ENCODE peak calls at places on chromosomes 3 and 15, in nine cellular contexts. B is pancreas, R is thoracic aorta, Y is SJSA1, M is fibroblast of pulmonary artery, A is GM12865, I is A549, S is upper lobe of right lung, H is cardiac muscle cell. F is an unnamed sample.

GRCh38 chr3:52396011-52396906 is 48.6 kb downstream of the SEMA3G start:
- DNase-seq in M (no peak), I (no peak), H (no peak), A (no peak), S (peak; percentile 53), Y (no peak), R (no peak), B (peak; percentile 48), F (no peak)

GRCh38 chr3:126846316-126846715 is 136.6 kb upstream of the PLXNA1 start:
- DNase-seq in H (peak; percentile 56), A (no peak), S (no peak), Y (no peak), M (peak; percentile 75), I (no peak), R (no peak), B (no peak), F (no peak)

GRCh38 chr3:128297401-128298138 is 144.3 kb downstream of the EEFSEC start:
- DNase-seq in S (no peak), Y (no peak), B (peak; percentile 12), M (peak; percentile 45), A (no peak), H (peak; percentile 52), R (no peak), I (peak; percentile 24), F (peak; percentile 54)

GRCh38 chr3:195082811-195083210 is 188.1 kb downstream of the XXYLT1 start:
- DNase-seq in H (no peak), S (no peak), M (no peak), I (no peak), Y (no peak), A (no peak), B (peak; percentile 22), R (no peak), F (no peak)

GRCh38 chr15:40493089-40493840 is 22.5 kb downstream of the CHST14 start:
- DNase-seq in A (peak; percentile 24), Y (no peak), S (no peak), I (no peak), B (no peak), R (no peak), M (no peak), H (no peak), F (no peak)

GRCh38 chr3:44080507-44080906 is 161.2 kb upstream of the TOPAZ1 start:
- DNase-seq in M (no peak), S (no peak), I (no peak), A (no peak), B (no peak), Y (no peak), H (no peak), R (no peak), F (no peak)

GRCh38 chr3:171847133-171847532 is 4.0 kb downstream of the TMEM212 start:
- DNase-seq in S (no peak), A (no peak), R (no peak), I (no peak), B (no peak), M (no peak), Y (no peak), H (no peak), F (no peak)

GRCh38 chr3:152298393-152299242 is 29.9 kb downstream of the MBNL1 start:
- DNase-seq in Y (no peak), S (peak; percentile 65), A (peak; percentile 88), B (no peak), R (no peak), M (peak; percentile 99), H (peak; percentile 97), I (peak; percentile 85), F (peak; percentile 87)

GRCh38 chr3:98657429-98657828 is 64.0 kb upstream of the CPOX start:
- DNase-seq in S (peak; percentile 89), B (peak; percentile 79), M (no peak), Y (no peak), R (no peak), I (peak; percentile 36), H (no peak), A (peak; percentile 92), F (no peak)
- H3K4me3 ChIP-seq in S (peak overlapping the region; percentile 9), B (peak overlapping the region; percentile 4), M (no peak overlapping the region), Y (no peak overlapping the region), R (peak overlapping the region; percentile 49), I (peak overlapping the region; percentile 9), H (no peak overlapping the region), A (no peak overlapping the region), F (no peak overlapping the region)

GRCh38 chr3:100796556-100796955 is 87.3 kb downstream of the TFG start:
- DNase-seq in Y (no peak), A (peak; percentile 45), S (no peak), H (peak; percentile 50), M (peak; percentile 38), R (no peak), I (peak; percentile 14), B (no peak), F (no peak)
- H3K4me3 ChIP-seq in Y (no peak overlapping the region), A (peak overlapping the region; percentile 28), S (no peak overlapping the region), H (no peak overlapping the region), M (no peak overlapping the region), R (no peak overlapping the region), I (no peak overlapping the region), B (no peak overlapping the region), F (no peak overlapping the region)

DNA sequence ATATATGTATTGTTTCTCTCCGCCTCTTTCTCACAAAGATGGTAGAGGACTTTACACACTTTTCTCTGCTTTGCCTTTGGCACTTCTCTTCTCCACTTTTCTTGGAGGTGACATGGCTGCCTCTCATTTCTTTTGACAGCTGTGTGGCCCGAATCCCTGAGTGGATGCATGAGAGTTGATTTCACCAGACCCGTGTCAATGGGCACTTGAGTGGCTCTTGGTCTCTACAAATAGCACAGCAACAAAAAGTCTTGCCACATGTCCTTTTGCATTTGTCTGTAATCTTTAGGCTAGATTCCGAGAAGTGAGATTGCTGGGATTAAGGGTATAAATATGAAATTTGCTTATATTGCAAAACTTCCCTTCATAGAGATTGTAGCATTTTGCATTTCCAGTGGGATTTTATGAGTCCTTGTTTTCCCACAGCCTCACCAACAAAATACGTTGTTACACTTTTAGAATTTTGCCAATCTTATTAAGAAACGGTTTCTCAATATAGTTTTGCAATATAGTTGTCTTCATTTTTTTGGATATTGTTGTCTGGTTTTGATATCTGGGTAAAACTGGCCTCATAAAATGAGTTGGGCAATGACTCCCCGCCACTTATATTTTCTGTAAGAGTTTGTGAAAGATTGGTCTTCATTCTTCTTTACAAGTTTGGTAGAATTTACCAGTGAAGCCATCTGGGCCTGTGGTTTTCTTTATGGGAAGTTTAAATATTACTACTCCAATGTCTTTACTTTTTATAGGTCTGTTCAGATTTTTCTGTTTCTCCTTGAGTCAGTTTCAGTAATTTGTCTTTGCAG is 5.2 kb upstream of the TRPM1 start:
- DNase-seq in S (no peak), B (no peak), I (no peak), M (no peak), A (no peak), Y (no peak), H (no peak), R (no peak), F (no peak)
- H3K4me3 ChIP-seq in S (no peak overlapping the region), B (no peak overlapping the region), I (no peak overlapping the region), M (no peak overlapping the region), A (no peak overlapping the region), Y (no peak overlapping the region), H (no peak overlapping the region), R (no peak overlapping the region), F (no peak overlapping the region)

DNA sequence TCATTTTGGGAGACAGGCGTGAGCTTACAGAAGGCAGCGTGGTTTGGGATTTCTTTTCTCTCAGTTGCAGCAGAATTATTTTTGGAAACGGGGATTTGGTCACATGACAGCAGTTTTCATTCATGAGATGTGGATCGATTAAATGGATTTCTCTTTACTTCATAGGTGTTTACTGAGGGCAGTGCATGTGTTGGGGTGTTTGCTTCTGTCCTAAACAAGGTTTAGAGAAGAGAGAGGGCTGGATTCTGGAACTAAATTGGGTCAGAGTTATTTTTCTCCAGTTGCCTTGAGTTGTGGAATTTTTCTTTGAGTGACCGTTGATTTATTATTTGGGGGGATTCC is 18.6 kb upstream of the TRAK1 start:
- DNase-seq in A (no peak), S (no peak), M (no peak), B (no peak), I (no peak), R (no peak), H (no peak), Y (no peak), F (no peak)
- H3K4me3 ChIP-seq in A (peak overlapping the region; percentile 5), S (peak overlapping the region; percentile 25), M (peak overlapping the region; percentile 33), B (no peak overlapping the region), I (no peak overlapping the region), R (peak overlapping the region; percentile 63), H (no peak overlapping the region), Y (peak overlapping the region; percentile 11), F (no peak overlapping the region)

GRCh38 chr3:14181253-14181652 is 2.6 kb downstream of the LSM3 start:
- DNase-seq in B (no peak), H (no peak), I (no peak), S (no peak), Y (no peak), R (no peak), A (no peak), M (no peak), F (no peak)
- H3K4me3 ChIP-seq in B (no peak overlapping the region), H (no peak overlapping the region), I (no peak overlapping the region), S (no peak overlapping the region), Y (no peak overlapping the region), R (no peak overlapping the region), A (no peak overlapping the region), M (no peak overlapping the region), F (no peak overlapping the region)

F was measured in lower leg skin.